ENCODE peak calls at places on chromosomes 5 and 9, in six cellular contexts. One of them, this sample, is unnamed.

GRCh38 chr5:97011567-97011966 is 75.7 kb downstream of the LNPEP start:
- DNase-seq in sigmoid colon: no peak
- DNase-seq in upper lobe of right lung: no peak
- DNase-seq in gastrocnemius medialis: no peak
- DNase-seq in hepatocyte: no peak
- DNase-seq in AG04449: no peak
- DNase-seq in this sample: no peak

GRCh38 chr5:124161286-124161685 is 585.2 kb downstream of the ZNF608 start:
- DNase-seq in sigmoid colon: no peak
- DNase-seq in upper lobe of right lung: no peak
- DNase-seq in gastrocnemius medialis: no peak
- DNase-seq in hepatocyte: no peak
- DNase-seq in AG04449: no peak
- DNase-seq in this sample: no peak

GRCh38 chr5:107604990-107605389 is 65.7 kb downstream of the EFNA5 start:
- DNase-seq in sigmoid colon: no peak
- DNase-seq in upper lobe of right lung: no peak
- DNase-seq in gastrocnemius medialis: no peak
- DNase-seq in hepatocyte: no peak
- DNase-seq in AG04449: no peak
- DNase-seq in this sample: no peak

GRCh38 chr5:91266184-91266705 is 116.9 kb downstream of the ARRDC3 start:
- DNase-seq in sigmoid colon: no peak
- DNase-seq in upper lobe of right lung: no peak
- DNase-seq in gastrocnemius medialis: no peak
- DNase-seq in hepatocyte: peak; percentile 34
- DNase-seq in AG04449: no peak
- DNase-seq in this sample: no peak

GRCh38 chr9:128254855-128255759 is 20.7 kb downstream of the GOLGA2 start:
- DNase-seq in sigmoid colon: peak; percentile 79
- DNase-seq in upper lobe of right lung: peak; percentile 80
- DNase-seq in gastrocnemius medialis: peak; percentile 42
- DNase-seq in hepatocyte: peak; percentile 83
- DNase-seq in AG04449: no peak
- DNase-seq in this sample: no peak

GRCh38 chr5:36965179-36965578 is 88.6 kb downstream of the NIPBL start:
- DNase-seq in sigmoid colon: no peak
- DNase-seq in upper lobe of right lung: no peak
- DNase-seq in gastrocnemius medialis: no peak
- DNase-seq in hepatocyte: no peak
- DNase-seq in AG04449: no peak
- DNase-seq in this sample: no peak

GRCh38 chr5:10563132-10563939 is 534 bp upstream of the ANKRD33B start:
- DNase-seq in sigmoid colon: peak; percentile 82
- DNase-seq in upper lobe of right lung: peak; percentile 70
- DNase-seq in gastrocnemius medialis: peak; percentile 24
- DNase-seq in hepatocyte: peak; percentile 65
- DNase-seq in AG04449: no peak
- DNase-seq in this sample: no peak

GRCh38 chr5:180825768-180826525 is 23.3 kb upstream of the MGAT1 start:
- DNase-seq in sigmoid colon: peak; percentile 74
- DNase-seq in upper lobe of right lung: no peak
- DNase-seq in gastrocnemius medialis: peak; percentile 53
- DNase-seq in hepatocyte: peak; percentile 51
- DNase-seq in AG04449: no peak
- DNase-seq in this sample: no peak

GRCh38 chr9:69421908-69422801 is 97.1 kb downstream of the ENTREP1 start:
- DNase-seq in sigmoid colon: peak; percentile 77
- DNase-seq in upper lobe of right lung: no peak
- DNase-seq in gastrocnemius medialis: peak; percentile 47
- DNase-seq in hepatocyte: peak; percentile 81
- DNase-seq in AG04449: no peak
- DNase-seq in this sample: peak; percentile 62

GRCh38 chr5:140587495-140587894 is 22.9 kb downstream of the SLC35A4 start:
- DNase-seq in sigmoid colon: no peak
- DNase-seq in upper lobe of right lung: no peak
- DNase-seq in gastrocnemius medialis: no peak
- DNase-seq in hepatocyte: no peak
- DNase-seq in AG04449: no peak
- DNase-seq in this sample: no peak

GRCh38 chr5:43635374-43635773 is 32.4 kb downstream of the NNT start:
- DNase-seq in sigmoid colon: no peak
- DNase-seq in upper lobe of right lung: no peak
- DNase-seq in gastrocnemius medialis: no peak
- DNase-seq in hepatocyte: no peak
- DNase-seq in AG04449: no peak
- DNase-seq in this sample: no peak

GRCh38 chr5:172334196-172334595 is 50.6 kb upstream of the UBTD2 start:
- DNase-seq in sigmoid colon: no peak
- DNase-seq in upper lobe of right lung: no peak
- DNase-seq in gastrocnemius medialis: no peak
- DNase-seq in hepatocyte: no peak
- DNase-seq in AG04449: no peak
- DNase-seq in this sample: no peak

GRCh38 chr5:119386945-119387344 is 31.1 kb downstream of the TNFAIP8 start:
- DNase-seq in sigmoid colon: no peak
- DNase-seq in upper lobe of right lung: no peak
- DNase-seq in gastrocnemius medialis: no peak
- DNase-seq in hepatocyte: peak; percentile 47
- DNase-seq in AG04449: no peak
- DNase-seq in this sample: no peak

DNA sequence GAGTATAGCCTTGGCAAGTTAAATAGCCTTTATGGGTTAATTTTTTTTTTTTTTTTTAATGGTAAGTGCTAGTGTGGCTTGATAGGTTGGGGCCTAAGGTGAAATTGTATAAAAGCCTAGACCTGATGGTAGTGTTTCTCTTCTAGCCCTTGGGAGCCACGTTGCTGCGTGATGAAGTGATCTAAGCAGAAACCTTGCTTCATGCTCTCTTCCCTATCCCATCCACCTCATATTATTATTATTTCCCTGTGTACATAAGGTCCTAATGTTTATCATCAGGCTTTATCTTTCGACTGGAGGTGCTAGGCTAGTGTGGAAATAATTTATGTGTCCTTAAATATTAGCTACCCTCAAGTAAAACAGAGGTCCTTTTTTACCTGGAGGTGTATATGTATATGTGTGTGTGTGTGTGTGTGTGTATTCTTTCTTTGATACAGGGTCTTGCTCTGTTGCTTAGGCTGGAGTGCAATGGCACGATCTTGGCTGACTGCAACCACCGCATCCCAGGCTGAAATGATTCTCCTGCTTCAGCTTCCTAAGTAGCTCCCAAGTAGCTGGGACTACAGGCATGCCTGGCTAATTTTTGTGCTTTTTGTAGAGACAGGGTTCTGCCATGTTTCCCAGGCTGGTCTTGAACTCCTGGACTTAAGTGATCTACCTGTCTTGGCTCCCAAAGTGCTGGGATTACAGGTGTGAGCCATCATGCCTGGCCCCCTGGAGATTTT is 3.6 kb downstream of the UGCG start:
- DNase-seq in sigmoid colon: no peak
- DNase-seq in upper lobe of right lung: no peak
- DNase-seq in gastrocnemius medialis: no peak
- DNase-seq in hepatocyte: no peak
- DNase-seq in AG04449: no peak
- DNase-seq in this sample: no peak
- H3K4me3 ChIP-seq in sigmoid colon: no peak overlapping the region
- H3K4me3 ChIP-seq in upper lobe of right lung: peak overlapping the region; percentile 98
- H3K4me3 ChIP-seq in gastrocnemius medialis: no peak overlapping the region
- H3K4me3 ChIP-seq in hepatocyte: peak overlapping the region; percentile 50
- H3K4me3 ChIP-seq in AG04449: peak overlapping the region; percentile 81
- H3K4me3 ChIP-seq in this sample: no peak overlapping the region

DNA sequence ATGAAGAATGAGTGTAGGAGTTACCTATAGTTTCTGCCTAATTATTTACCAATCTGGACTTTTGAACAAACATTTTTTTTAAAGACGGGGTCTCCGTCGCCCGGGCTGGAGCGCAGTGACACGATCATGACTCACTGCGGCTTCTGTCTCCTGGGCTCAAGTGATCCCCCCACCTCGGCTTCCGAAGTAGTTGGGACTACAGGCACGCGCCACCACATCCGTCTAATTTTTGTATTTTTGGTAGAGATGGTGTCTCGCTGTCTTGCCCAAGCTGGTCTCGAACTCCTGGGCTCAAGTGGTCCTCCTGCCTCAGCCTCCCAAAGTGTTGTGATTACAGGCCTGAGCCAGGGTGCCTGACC is 1.5 kb downstream of the CTNNA1 start:
- DNase-seq in sigmoid colon: no peak
- DNase-seq in upper lobe of right lung: no peak
- DNase-seq in gastrocnemius medialis: no peak
- DNase-seq in hepatocyte: peak; percentile 44
- DNase-seq in AG04449: no peak
- DNase-seq in this sample: no peak
- H3K4me3 ChIP-seq in sigmoid colon: peak overlapping the region; percentile 88
- H3K4me3 ChIP-seq in upper lobe of right lung: peak overlapping the region; percentile 91
- H3K4me3 ChIP-seq in gastrocnemius medialis: peak overlapping the region; percentile 94
- H3K4me3 ChIP-seq in hepatocyte: peak overlapping the region; percentile 98
- H3K4me3 ChIP-seq in AG04449: peak overlapping the region; percentile 90
- H3K4me3 ChIP-seq in this sample: peak overlapping the region; percentile 82

DNA sequence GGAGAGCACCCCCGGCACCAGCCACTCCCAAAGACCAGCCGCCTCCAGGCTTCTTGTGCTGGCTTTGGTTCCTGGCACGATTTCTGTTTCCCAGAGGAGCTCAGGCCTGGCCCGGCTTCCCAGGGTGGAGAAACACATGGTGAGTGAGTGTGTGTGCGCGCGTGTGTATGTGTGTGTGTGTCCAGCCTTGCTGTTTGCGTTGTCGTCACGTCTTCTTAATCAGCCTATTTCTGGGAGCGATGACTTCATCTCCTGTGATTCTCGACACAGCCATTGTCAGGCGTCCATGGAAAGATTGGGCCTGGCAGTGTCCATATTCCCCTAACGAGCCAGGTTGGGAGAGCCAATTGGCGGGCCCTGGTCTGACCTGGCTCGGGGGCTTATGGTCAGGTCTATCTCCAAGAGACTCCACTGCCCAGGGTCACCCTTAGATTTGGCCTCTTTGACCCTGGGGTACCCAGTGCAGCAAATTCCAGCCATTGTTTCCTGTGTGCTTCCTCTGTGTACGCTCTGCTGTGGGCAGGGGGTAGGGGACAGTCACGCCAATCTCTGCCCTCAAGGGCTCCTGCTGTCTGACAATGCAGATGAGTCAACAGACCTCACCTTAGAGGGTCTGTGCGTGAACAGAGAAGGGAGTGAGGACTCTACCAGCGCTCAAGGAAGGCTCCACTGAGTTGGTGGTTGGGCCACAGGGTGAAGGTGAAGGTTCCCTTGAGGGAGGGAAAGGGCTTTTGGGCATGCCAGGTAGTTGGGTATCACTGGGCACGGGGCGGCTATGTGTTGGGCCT is 73.8 kb downstream of the DAB2IP start:
- DNase-seq in sigmoid colon: peak; percentile 99
- DNase-seq in upper lobe of right lung: peak; percentile 84
- DNase-seq in gastrocnemius medialis: peak; percentile 98
- DNase-seq in hepatocyte: peak; percentile 66
- DNase-seq in AG04449: peak; percentile 98
- DNase-seq in this sample: peak; percentile 98
- H3K4me3 ChIP-seq in sigmoid colon: no peak overlapping the region
- H3K4me3 ChIP-seq in upper lobe of right lung: no peak overlapping the region
- H3K4me3 ChIP-seq in gastrocnemius medialis: no peak overlapping the region
- H3K4me3 ChIP-seq in hepatocyte: no peak overlapping the region
- H3K4me3 ChIP-seq in AG04449: no peak overlapping the region
- H3K4me3 ChIP-seq in this sample: peak overlapping the region; percentile 42

GRCh38 chr9:127233582-127234350 is 30.8 kb upstream of the GARNL3 start:
- DNase-seq in sigmoid colon: no peak
- DNase-seq in upper lobe of right lung: no peak
- DNase-seq in gastrocnemius medialis: no peak
- DNase-seq in hepatocyte: no peak
- DNase-seq in AG04449: no peak
- DNase-seq in this sample: no peak

GRCh38 chr9:127225747-127226646 is 38.6 kb upstream of the GARNL3 start:
- DNase-seq in sigmoid colon: no peak
- DNase-seq in upper lobe of right lung: no peak
- DNase-seq in gastrocnemius medialis: no peak
- DNase-seq in hepatocyte: peak; percentile 35
- DNase-seq in AG04449: no peak
- DNase-seq in this sample: no peak

GRCh38 chr9:127232833-127233549 is 31.6 kb upstream of the GARNL3 start:
- DNase-seq in sigmoid colon: no peak
- DNase-seq in upper lobe of right lung: no peak
- DNase-seq in gastrocnemius medialis: no peak
- DNase-seq in hepatocyte: no peak
- DNase-seq in AG04449: no peak
- DNase-seq in this sample: no peak

GRCh38 chr9:127229691-127230417 is 34.7 kb upstream of the GARNL3 start:
- DNase-seq in sigmoid colon: no peak
- DNase-seq in upper lobe of right lung: no peak
- DNase-seq in gastrocnemius medialis: no peak
- DNase-seq in hepatocyte: no peak
- DNase-seq in AG04449: no peak
- DNase-seq in this sample: no peak

GRCh38 chr9:127231666-127232065 is 32.9 kb upstream of the GARNL3 start:
- DNase-seq in sigmoid colon: no peak
- DNase-seq in upper lobe of right lung: no peak
- DNase-seq in gastrocnemius medialis: no peak
- DNase-seq in hepatocyte: no peak
- DNase-seq in AG04449: no peak
- DNase-seq in this sample: no peak
- H3K4me3 ChIP-seq in sigmoid colon: no peak overlapping the region
- H3K4me3 ChIP-seq in upper lobe of right lung: no peak overlapping the region
- H3K4me3 ChIP-seq in gastrocnemius medialis: no peak overlapping the region
- H3K4me3 ChIP-seq in hepatocyte: no peak overlapping the region
- H3K4me3 ChIP-seq in AG04449: no peak overlapping the region
- H3K4me3 ChIP-seq in this sample: no peak overlapping the region

GRCh38 chr9:89234636-89235035 is 56.0 kb upstream of the SHC3 start:
- DNase-seq in sigmoid colon: no peak
- DNase-seq in upper lobe of right lung: peak; percentile 80
- DNase-seq in gastrocnemius medialis: no peak
- DNase-seq in hepatocyte: no peak
- DNase-seq in AG04449: no peak
- DNase-seq in this sample: no peak
- H3K4me3 ChIP-seq in sigmoid colon: peak overlapping the region; percentile 2
- H3K4me3 ChIP-seq in upper lobe of right lung: peak overlapping the region; percentile 31
- H3K4me3 ChIP-seq in gastrocnemius medialis: no peak overlapping the region
- H3K4me3 ChIP-seq in hepatocyte: peak overlapping the region; percentile 18
- H3K4me3 ChIP-seq in AG04449: no peak overlapping the region
- H3K4me3 ChIP-seq in this sample: peak overlapping the region; percentile 49

GRCh38 chr9:116327702-116328440 is 174.3 kb downstream of the PAPPA start:
- DNase-seq in sigmoid colon: no peak
- DNase-seq in upper lobe of right lung: no peak
- DNase-seq in gastrocnemius medialis: no peak
- DNase-seq in hepatocyte: no peak
- DNase-seq in AG04449: peak; percentile 50
- DNase-seq in this sample: no peak
- H3K4me3 ChIP-seq in sigmoid colon: no peak overlapping the region
- H3K4me3 ChIP-seq in upper lobe of right lung: no peak overlapping the region
- H3K4me3 ChIP-seq in gastrocnemius medialis: no peak overlapping the region
- H3K4me3 ChIP-seq in hepatocyte: no peak overlapping the region
- H3K4me3 ChIP-seq in AG04449: no peak overlapping the region
- H3K4me3 ChIP-seq in this sample: no peak overlapping the region